ENCODE peak calls at places on chromosomes 1 and 21, in ten cellular contexts. R, N, H, Q, T, M, B, K, I and X are unnamed samples.

GRCh38 chr21:42238185-42238934 is 19.4 kb downstream of the ABCG1 start:
- DNase-seq in T (no peak), B (no peak), R (no peak), K (no peak), Q (no peak), H (no peak), I (no peak), N (no peak), M (no peak), X (no peak)

GRCh38 chr1:107936498-107937481 is 28.2 kb downstream of the VAV3 start:
- DNase-seq in H (peak; percentile 62), M (peak; percentile 18), Q (peak; percentile 86), K (no peak), N (peak; percentile 51), I (peak; percentile 90), R (peak; percentile 95), B (peak; percentile 62), T (peak; percentile 89), X (peak; percentile 54)

GRCh38 chr1:23673086-23673813 is 18.4 kb upstream of the RPL11 start:
- DNase-seq in N (peak; percentile 29), B (no peak), Q (no peak), H (peak; percentile 69), K (no peak), T (no peak), M (peak; percentile 13), I (peak; percentile 50), R (peak; percentile 75), X (no peak)

GRCh38 chr1:212754193-212754592 is 37.4 kb downstream of the NSL1 start:
- DNase-seq in M (no peak), I (no peak), K (no peak), N (no peak), T (no peak), B (no peak), Q (no peak), R (no peak), H (no peak), X (no peak)

GRCh38 chr1:158060001-158060400 is 66.6 kb downstream of the KIRREL1 start:
- DNase-seq in T (no peak), K (no peak), M (no peak), I (no peak), N (no peak), B (no peak), Q (no peak), R (no peak), H (no peak), X (no peak)

GRCh38 chr1:231626951-231627614 is 493 bp downstream of the DISC1 start:
- DNase-seq in H (peak; percentile 43), K (peak; percentile 7), I (peak; percentile 53), M (no peak), T (no peak), B (peak; percentile 78), R (peak; percentile 40), Q (peak; percentile 31), N (peak; percentile 85), X (no peak)

GRCh38 chr1:153395136-153395685 is 4.3 kb upstream of the S100A8 start:
- DNase-seq in I (no peak), T (no peak), B (no peak), N (no peak), H (no peak), M (no peak), K (no peak), R (no peak), Q (no peak), X (no peak)

GRCh38 chr1:17230106-17230505 is 18.8 kb upstream of the PADI3 start:
- DNase-seq in N (no peak), M (no peak), R (no peak), I (no peak), Q (no peak), H (no peak), T (no peak), K (no peak), B (no peak), X (no peak)

GRCh38 chr1:87956072-87956471 is 627.4 kb downstream of the LMO4 start:
- DNase-seq in H (peak; percentile 98), N (peak; percentile 13), Q (no peak), I (peak; percentile 90), M (peak; percentile 92), B (no peak), K (peak; percentile 74), R (peak; percentile 94), T (peak; percentile 88), X (peak; percentile 97)

GRCh38 chr1:81650741-81651140 is 150.0 kb upstream of the ADGRL2 start:
- DNase-seq in R (no peak), I (peak; percentile 35), K (no peak), B (no peak), N (no peak), M (no peak), T (no peak), Q (no peak), H (no peak), X (no peak)

GRCh38 chr1:180234369-180235076 is 4.5 kb downstream of the LHX4 start:
- DNase-seq in Q (no peak), T (no peak), M (no peak), H (no peak), K (no peak), I (no peak), B (no peak), N (no peak), R (no peak), X (no peak)

GRCh38 chr1:3539707-3540425 is 71.4 kb downstream of the MEGF6 start:
- DNase-seq in B (no peak), R (no peak), M (no peak), K (no peak), I (peak; percentile 28), H (no peak), N (no peak), T (no peak), Q (peak; percentile 59), X (no peak)

GRCh38 chr1:6125366-6125765 is 54.8 kb downstream of the CHD5 start:
- DNase-seq in M (no peak), Q (no peak), T (no peak), I (no peak), K (no peak), N (no peak), H (no peak), R (no peak), B (no peak), X (no peak)

DNA sequence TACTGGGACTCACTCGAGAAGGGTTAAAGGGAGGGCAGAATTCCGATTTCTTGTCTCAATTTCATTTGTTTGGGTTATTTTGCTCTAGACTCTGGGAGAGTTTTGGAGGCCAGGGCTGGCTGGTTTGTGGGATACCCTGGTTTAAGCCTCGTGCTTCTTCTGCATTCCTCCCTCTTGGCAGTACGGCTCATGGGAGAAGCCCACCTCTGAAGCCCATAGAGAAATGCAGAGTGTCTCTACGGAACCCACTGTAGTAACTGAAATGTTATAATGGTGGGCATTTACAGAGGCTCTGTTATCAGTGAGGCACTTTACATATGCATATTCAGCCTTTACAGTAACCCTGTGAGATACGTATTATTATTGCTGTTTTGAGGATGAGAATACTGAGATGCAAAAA is 43.9 kb downstream of the ROR1 start:
- DNase-seq in H (no peak), B (no peak), I (no peak), T (no peak), M (no peak), N (no peak), R (no peak), K (no peak), Q (no peak), X (no peak)
- H3K4me3 ChIP-seq in H (no peak overlapping the region), B (no peak overlapping the region), I (no peak overlapping the region), T (no peak overlapping the region), M (no peak overlapping the region), N (no peak overlapping the region), R (no peak overlapping the region), K (no peak overlapping the region), Q (no peak overlapping the region), X (no peak overlapping the region)

DNA sequence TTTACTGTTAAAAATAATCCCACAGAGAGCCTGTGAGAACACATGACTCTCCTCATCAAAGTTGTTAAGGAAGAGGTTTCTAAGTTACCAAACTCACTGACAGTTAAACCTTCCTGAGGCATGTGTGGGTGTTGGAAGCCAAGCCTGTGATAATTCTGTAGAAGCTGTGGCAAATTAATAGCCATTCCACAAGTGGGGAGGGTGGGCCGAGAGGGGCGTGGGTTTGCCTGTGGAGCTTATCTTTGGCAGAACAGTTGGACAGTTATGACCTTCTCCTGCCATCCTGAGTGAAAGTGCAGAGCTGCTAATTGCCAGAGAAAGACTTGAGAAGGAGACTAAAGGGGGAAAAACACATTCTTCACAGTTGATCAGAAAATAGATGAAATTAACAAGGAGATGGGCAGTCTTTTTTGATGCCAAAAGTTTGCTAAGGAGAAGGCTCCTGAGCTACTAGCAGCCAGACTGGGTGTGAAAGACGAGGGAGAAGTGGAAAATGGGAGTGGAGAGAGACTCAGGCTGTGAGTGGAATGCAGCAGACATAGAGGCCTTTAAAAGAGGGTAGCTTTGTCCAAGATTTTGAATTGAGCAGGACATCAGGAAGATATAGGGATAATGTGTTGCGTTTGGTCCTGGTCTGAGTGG is 1.6 kb upstream of the PLA2G2C start:
- DNase-seq in I (no peak), B (no peak), K (no peak), Q (no peak), T (no peak), M (no peak), N (no peak), H (no peak), R (no peak), X (no peak)
- TF ChIP-seq CTCF in I (no peak), B (no peak), K (no peak), Q (no peak), T (no peak), M (no peak), N (no peak), H (no peak), R (no peak), X (no peak)

GRCh38 chr1:86155807-86156561 is 588 bp downstream of the COL24A1 start:
- DNase-seq in M (no peak), R (peak; percentile 50), H (peak; percentile 65), T (no peak), K (no peak), N (peak; percentile 3), I (peak; percentile 66), Q (no peak), B (no peak), X (no peak)

GRCh38 chr1:86155061-86155806 is 1.3 kb downstream of the COL24A1 start:
- DNase-seq in T (no peak), H (no peak), K (no peak), M (no peak), Q (no peak), B (no peak), N (peak; percentile 4), R (no peak), I (peak; percentile 32), X (no peak)

GRCh38 chr1:86152887-86153286 is 3.7 kb downstream of the COL24A1 start:
- DNase-seq in I (no peak), K (no peak), R (no peak), M (no peak), H (no peak), B (no peak), N (no peak), Q (no peak), T (no peak), X (no peak)

GRCh38 chr1:86156571-86157455 is at the start of gene COL24A1:
- DNase-seq in H (peak; percentile 83), K (no peak), T (no peak), B (no peak), Q (peak; percentile 29), R (peak; percentile 47), M (peak; percentile 56), N (peak; percentile 17), I (peak; percentile 55), X (no peak)

GRCh38 chr1:86154581-86155060 is 2.0 kb downstream of the COL24A1 start:
- DNase-seq in T (peak; percentile 73), N (peak; percentile 3), B (no peak), I (no peak), H (peak; percentile 38), K (no peak), R (peak; percentile 68), M (no peak), Q (no peak), X (no peak)
- H3K4me3 ChIP-seq in T (peak overlapping the region; percentile 46), N (peak overlapping the region; percentile 53), B (no peak overlapping the region), I (no peak overlapping the region), H (no peak overlapping the region), K (peak overlapping the region; percentile 79), R (peak overlapping the region; percentile 51), M (no peak overlapping the region), Q (no peak overlapping the region), X (peak overlapping the region; percentile 18)

GRCh38 chr21:46428286-46428685 is 30.4 kb upstream of the DIP2A start:
- DNase-seq in R (no peak), T (no peak), B (no peak), Q (no peak), N (no peak), M (no peak), I (no peak), K (no peak), H (no peak), X (no peak)
- TF ChIP-seq CTCF in R (no peak), T (no peak), B (no peak), Q (no peak), N (no peak), M (no peak), I (no peak), K (no peak), H (no peak), X (no peak)